ENCODE peak calls at places on chromosomes 11 and 22, in five cellular contexts. C is coronary artery, Z is amniotic stem cell, X is DMS153, L is NCI-H1105. Y is an unnamed sample.
A peak's percentile ranks its signal among the peaks of the same experiment; 100 is the strongest.

GRCh38 chr22:36378080-36378788 is 9.5 kb downstream of the MYH9 start:
- DNase-seq in C (no peak), Z (no peak), X (no peak), L (no peak), Y (no peak)

GRCh38 chr22:35380537-35381423 is at the start of gene HMOX1:
- DNase-seq in C (peak; percentile 94), Z (peak; percentile 72), X (peak; percentile 61), L (peak; percentile 42), Y (peak; percentile 91)

GRCh38 chr11:72391638-72392423 is 42.5 kb downstream of the CLPB start:
- DNase-seq in C (no peak), Z (no peak), X (no peak), L (no peak), Y (no peak)

GRCh38 chr22:43424865-43425630 is 13.2 kb downstream of the MPPED1 start:
- DNase-seq in C (no peak), Z (no peak), X (no peak), L (no peak), Y (no peak)

GRCh38 chr22:38982008-38982927 is at the start of gene APOBEC3B:
- DNase-seq in C (peak; percentile 89), Z (peak; percentile 88), X (peak; percentile 90), L (no peak), Y (peak; percentile 56)

GRCh38 chr11:73467505-73467904 is 91.3 kb downstream of the RELT start:
- DNase-seq in C (no peak), Z (no peak), X (no peak), L (no peak), Y (no peak)

GRCh38 chr11:129861702-129862107 is 33.7 kb downstream of the NFRKB start:
- DNase-seq in C (peak; percentile 64), Z (peak; percentile 73), X (no peak), L (no peak), Y (peak; percentile 84)

GRCh38 chr22:39153220-39153860 is 860 bp upstream of the CBX7 start:
- DNase-seq in C (no peak), Z (no peak), X (no peak), L (no peak), Y (no peak)

GRCh38 chr11:19525276-19525675 is 187.4 kb upstream of the NAV2 start:
- DNase-seq in C (no peak), Z (no peak), X (no peak), L (no peak), Y (no peak)

GRCh38 chr11:28350216-28350615 is 242.0 kb downstream of the METTL15 start:
- DNase-seq in C (no peak), Z (no peak), X (no peak), L (no peak), Y (no peak)

GRCh38 chr11:60264644-60265043 is 15.8 kb upstream of the MS4A4A start:
- DNase-seq in C (no peak), Z (no peak), X (no peak), L (no peak), Y (no peak)

GRCh38 chr22:42869463-42869862 is 12.4 kb upstream of the ARFGAP3 start:
- DNase-seq in C (no peak), Z (no peak), X (no peak), L (no peak), Y (no peak)

GRCh38 chr22:29071261-29072045 is 1.4 kb upstream of the KREMEN1 start:
- DNase-seq in C (no peak), Z (no peak), X (peak; percentile 45), L (no peak), Y (peak; percentile 21)

GRCh38 chr22:21451545-21452520 is 15.4 kb upstream of the TMEM191C start:
- DNase-seq in C (no peak), Z (no peak), X (no peak), L (no peak), Y (no peak)

GRCh38 chr11:17603056-17603825 is 56.2 kb downstream of the OTOG start:
- DNase-seq in C (peak; percentile 53), Z (no peak), X (no peak), L (no peak), Y (no peak)

GRCh38 chr11:120562806-120563425 is 51.4 kb downstream of the GRIK4 start:
- DNase-seq in C (no peak), Z (no peak), X (no peak), L (no peak), Y (no peak)

GRCh38 chr22:48629631-48630443 is 1197.8 kb downstream of the BRD1 start:
- DNase-seq in C (no peak), Z (no peak), X (no peak), L (no peak), Y (no peak)

GRCh38 chr11:76808158-76808557 is 25.0 kb downstream of the TSKU start:
- DNase-seq in C (peak; percentile 72), Z (no peak), X (no peak), L (no peak), Y (no peak)

GRCh38 chr11:10147195-10147594 is 146.8 kb downstream of the SBF2 start:
- DNase-seq in C (no peak), Z (no peak), X (no peak), L (no peak), Y (no peak)

GRCh38 chr11:3609416-3610265 is 32.2 kb downstream of the ART5 start:
- DNase-seq in C (no peak), Z (peak; percentile 7), X (no peak), L (no peak), Y (peak; percentile 49)

GRCh38 chr11:8206251-8207079 is 37.6 kb upstream of the RIC3 start:
- DNase-seq in C (peak; percentile 65), Z (no peak), X (peak; percentile 62), L (peak; percentile 96), Y (no peak)

GRCh38 chr11:93542753-93543246 is 391 bp downstream of the SMCO4 start:
- DNase-seq in C (no peak), Z (no peak), X (no peak), L (no peak), Y (peak; percentile 18)

GRCh38 chr11:46238967-46239800 is 38.3 kb upstream of the CREB3L1 start:
- DNase-seq in C (peak; percentile 88), Z (peak; percentile 78), X (peak; percentile 44), L (peak; percentile 60), Y (peak; percentile 84)

GRCh38 chr11:57406337-57406904 is 16.0 kb upstream of the PRG2 start:
- DNase-seq in C (no peak), Z (no peak), X (no peak), L (no peak), Y (peak; percentile 93)

GRCh38 chr11:28110108-28110838 is 2.1 kb downstream of the METTL15 start:
- DNase-seq in C (peak; percentile 81), Z (peak; percentile 24), X (peak; percentile 31), L (peak; percentile 68), Y (peak; percentile 74)

GRCh38 chr22:42969348-42969975 is 45.5 kb downstream of the PACSIN2 start:
- DNase-seq in C (no peak), Z (no peak), X (no peak), L (no peak), Y (no peak)

Y was measured in lung microvascular endothelial cell.